ENCODE peak calls at places on chromosomes 7 and 10, in six cellular contexts. W is HS-27A; C is stimulated activated CD4-positive, alpha-beta T cell treated with anti-CD3 and anti-CD28 coated beads, Interleukin-1b, Interleukin-23, amount 100 ng/mL, for 4 hours; G is MCF 10A; Q is glutamatergic neuron; U is T-helper 9 cell. T is an unnamed sample.

GRCh38 chr10:91149550-91149949 is 70.9 kb upstream of the PCGF5 start:
- DNase-seq in G (no peak), C (no peak), W (no peak), U (no peak), Q (no peak), T (no peak)

GRCh38 chr10:16746856-16747255 is 70.4 kb downstream of the RSU1 start:
- DNase-seq in G (no peak), Q (no peak), W (no peak), U (no peak), C (no peak), T (no peak)

GRCh38 chr10:94292448-94293118 is 70.2 kb downstream of the NOC3L start:
- DNase-seq in U (no peak), C (no peak), Q (no peak), W (no peak), G (peak), T (no peak)

GRCh38 chr7:47693161-47693740 is 111.3 kb upstream of the TNS3 start:
- DNase-seq in W (no peak), C (no peak), Q (no peak), G (no peak), U (no peak), T (no peak)

GRCh38 chr7:75649462-75649861 is 89.3 kb downstream of the HIP1 start:
- DNase-seq in Q (no peak), U (no peak), G (peak), C (no peak), W (no peak), T (no peak)

GRCh38 chr10:6313107-6313895 is 110.6 kb downstream of the PFKFB3 start:
- DNase-seq in W (no peak), C (no peak), U (no peak), G (no peak), Q (no peak), T (no peak)

GRCh38 chr7:64946772-64947171 is 43.7 kb downstream of the ZNF273 start:
- DNase-seq in W (no peak), U (no peak), Q (peak), C (no peak), G (no peak), T (no peak)

GRCh38 chr7:72785166-72785955 is 42.6 kb downstream of the TYW1B start:
- DNase-seq in G (no peak), Q (no peak), U (no peak), C (no peak), W (peak), T (no peak)

GRCh38 chr7:169854-170172 is 22.6 kb upstream of the FAM20C start:
- DNase-seq in Q (no peak), W (no peak), G (no peak), U (no peak), C (no peak), T (no peak)

GRCh38 chr7:74029991-74030415 is 2.0 kb downstream of the ELN start:
- DNase-seq in Q (peak), G (no peak), U (no peak), C (no peak), W (no peak), T (no peak)

T was measured in NCI-H1048.